ENCODE peak calls at places on chromosomes 5 and 9, in six cellular contexts. W is osteocyte, U is AG04450, I is heart right ventricle, M is dermis blood vessel endothelial cell, D is hepatocyte. Q is an unnamed sample.

GRCh38 chr9:129133067-129133466 is 21.9 kb downstream of the PTPA start:
- DNase-seq in I (no peak), U (no peak), W (no peak), D (no peak), M (no peak), Q (no peak)

GRCh38 chr5:134784241-134784920 is 25.8 kb downstream of the DDX46 start:
- DNase-seq in U (no peak), W (no peak), D (no peak), I (no peak), M (peak), Q (no peak)

GRCh38 chr9:79571309-79572031 is at the start of gene TLE4:
- DNase-seq in M (peak), U (peak), I (peak), W (peak), D (peak), Q (peak)

GRCh38 chr9:122056484-122056883 is 36.6 kb downstream of the TTLL11 start:
- DNase-seq in M (peak), U (no peak), I (no peak), W (no peak), D (peak), Q (no peak)

GRCh38 chr5:95445442-95445841 is 54.3 kb downstream of the FAM81B start:
- DNase-seq in M (no peak), W (no peak), I (no peak), U (no peak), D (no peak), Q (no peak)

GRCh38 chr5:180803181-180804128 is 849 bp upstream of the MGAT1 start:
- DNase-seq in U (no peak), M (peak), I (peak), D (peak), W (no peak), Q (peak)

GRCh38 chr5:158123595-158123994 is 264.6 kb upstream of the CLINT1 start:
- DNase-seq in U (no peak), I (no peak), W (no peak), M (no peak), D (no peak), Q (no peak)

GRCh38 chr5:43017438-43017820 is 22.7 kb downstream of the ANXA2R start:
- DNase-seq in D (peak), I (peak), U (no peak), W (no peak), M (peak), Q (no peak)

GRCh38 chr5:52469420-52469819 is 318.3 kb upstream of the ITGA1 start:
- DNase-seq in I (no peak), W (no peak), D (no peak), M (no peak), U (no peak), Q (no peak)

GRCh38 chr9:124399323-124399962 is 15.8 kb downstream of the PSMB7 start:
- DNase-seq in W (peak), I (peak), U (no peak), D (no peak), M (no peak), Q (peak)

Q was measured in astrocyte of the spinal cord.